ENCODE peak calls at places on chromosomes 5 and 9, in six cellular contexts. One of them, this sample, is unnamed.

GRCh38 chr5:61667523-61668229 is 335.6 kb downstream of the ZSWIM6 start:
- DNase-seq in stimulated activated CD8-positive, alpha-beta memory T cell treated with anti-CD3 and anti-CD28 coated beads, Interleukin-7, amount 100 ng/mL, for 1 hour: no peak
- DNase-seq in AG04449: no peak
- DNase-seq in NCI-H1417: no peak
- DNase-seq in Caco-2: no peak
- DNase-seq in sigmoid colon: no peak
- DNase-seq in this sample: no peak

GRCh38 chr9:79801459-79801858 is 229.7 kb downstream of the TLE4 start:
- DNase-seq in Caco-2: no peak
- DNase-seq in sigmoid colon: no peak
- DNase-seq in AG04449: no peak
- DNase-seq in NCI-H1417: no peak
- DNase-seq in stimulated activated CD8-positive, alpha-beta memory T cell treated with anti-CD3 and anti-CD28 coated beads, Interleukin-7, amount 100 ng/mL, for 1 hour: no peak
- DNase-seq in this sample: no peak

GRCh38 chr5:120358949-120359348 is 105.2 kb upstream of the PRR16 start:
- DNase-seq in AG04449: no peak
- DNase-seq in stimulated activated CD8-positive, alpha-beta memory T cell treated with anti-CD3 and anti-CD28 coated beads, Interleukin-7, amount 100 ng/mL, for 1 hour: no peak
- DNase-seq in NCI-H1417: no peak
- DNase-seq in sigmoid colon: no peak
- DNase-seq in Caco-2: no peak
- DNase-seq in this sample: no peak

GRCh38 chr9:137256839-137257238 is 1.7 kb downstream of the NELFB start:
- DNase-seq in stimulated activated CD8-positive, alpha-beta memory T cell treated with anti-CD3 and anti-CD28 coated beads, Interleukin-7, amount 100 ng/mL, for 1 hour: no peak
- DNase-seq in Caco-2: no peak
- DNase-seq in AG04449: no peak
- DNase-seq in NCI-H1417: no peak
- DNase-seq in sigmoid colon: no peak
- DNase-seq in this sample: no peak

GRCh38 chr9:16784002-16784401 is 86.5 kb downstream of the BNC2 start:
- DNase-seq in Caco-2: no peak
- DNase-seq in sigmoid colon: no peak
- DNase-seq in stimulated activated CD8-positive, alpha-beta memory T cell treated with anti-CD3 and anti-CD28 coated beads, Interleukin-7, amount 100 ng/mL, for 1 hour: no peak
- DNase-seq in AG04449: no peak
- DNase-seq in NCI-H1417: peak
- DNase-seq in this sample: no peak

GRCh38 chr5:68395844-68396523 is 180.4 kb downstream of the PIK3R1 start:
- DNase-seq in sigmoid colon: no peak
- DNase-seq in AG04449: no peak
- DNase-seq in stimulated activated CD8-positive, alpha-beta memory T cell treated with anti-CD3 and anti-CD28 coated beads, Interleukin-7, amount 100 ng/mL, for 1 hour: no peak
- DNase-seq in Caco-2: no peak
- DNase-seq in NCI-H1417: no peak
- DNase-seq in this sample: no peak

GRCh38 chr5:90939208-90939607 is 380.6 kb downstream of the ADGRV1 start:
- DNase-seq in AG04449: no peak
- DNase-seq in sigmoid colon: no peak
- DNase-seq in Caco-2: no peak
- DNase-seq in stimulated activated CD8-positive, alpha-beta memory T cell treated with anti-CD3 and anti-CD28 coated beads, Interleukin-7, amount 100 ng/mL, for 1 hour: no peak
- DNase-seq in NCI-H1417: no peak
- DNase-seq in this sample: no peak

GRCh38 chr5:140108093-140109049 is 5.5 kb upstream of the PURA start:
- DNase-seq in NCI-H1417: peak
- DNase-seq in Caco-2: peak
- DNase-seq in AG04449: no peak
- DNase-seq in sigmoid colon: peak
- DNase-seq in stimulated activated CD8-positive, alpha-beta memory T cell treated with anti-CD3 and anti-CD28 coated beads, Interleukin-7, amount 100 ng/mL, for 1 hour: no peak
- DNase-seq in this sample: no peak

GRCh38 chr9:1154739-1155138 is 104.6 kb downstream of the DMRT2 start:
- DNase-seq in sigmoid colon: no peak
- DNase-seq in AG04449: no peak
- DNase-seq in Caco-2: no peak
- DNase-seq in NCI-H1417: no peak
- DNase-seq in stimulated activated CD8-positive, alpha-beta memory T cell treated with anti-CD3 and anti-CD28 coated beads, Interleukin-7, amount 100 ng/mL, for 1 hour: no peak
- DNase-seq in this sample: no peak

GRCh38 chr5:93035194-93035593 is 545.8 kb downstream of the NR2F1-AS1 start:
- DNase-seq in Caco-2: no peak
- DNase-seq in NCI-H1417: no peak
- DNase-seq in sigmoid colon: no peak
- DNase-seq in stimulated activated CD8-positive, alpha-beta memory T cell treated with anti-CD3 and anti-CD28 coated beads, Interleukin-7, amount 100 ng/mL, for 1 hour: no peak
- DNase-seq in AG04449: no peak
- DNase-seq in this sample: no peak

GRCh38 chr5:109307996-109308395 is 101.8 kb downstream of the PJA2 start:
- DNase-seq in sigmoid colon: no peak
- DNase-seq in AG04449: no peak
- DNase-seq in Caco-2: no peak
- DNase-seq in NCI-H1417: no peak
- DNase-seq in stimulated activated CD8-positive, alpha-beta memory T cell treated with anti-CD3 and anti-CD28 coated beads, Interleukin-7, amount 100 ng/mL, for 1 hour: no peak
- DNase-seq in this sample: no peak

GRCh38 chr5:53095931-53096525 is 13.5 kb downstream of the MOCS2 start:
- DNase-seq in stimulated activated CD8-positive, alpha-beta memory T cell treated with anti-CD3 and anti-CD28 coated beads, Interleukin-7, amount 100 ng/mL, for 1 hour: peak
- DNase-seq in sigmoid colon: peak
- DNase-seq in NCI-H1417: peak
- DNase-seq in Caco-2: peak
- DNase-seq in AG04449: no peak
- DNase-seq in this sample: peak

GRCh38 chr9:112338561-112338960 is 5.1 kb upstream of the PTBP3 start:
- DNase-seq in sigmoid colon: no peak
- DNase-seq in AG04449: peak
- DNase-seq in Caco-2: no peak
- DNase-seq in stimulated activated CD8-positive, alpha-beta memory T cell treated with anti-CD3 and anti-CD28 coated beads, Interleukin-7, amount 100 ng/mL, for 1 hour: no peak
- DNase-seq in NCI-H1417: no peak
- DNase-seq in this sample: no peak

GRCh38 chr9:87964826-87965225 is 9.5 kb downstream of the CDK20 start:
- DNase-seq in stimulated activated CD8-positive, alpha-beta memory T cell treated with anti-CD3 and anti-CD28 coated beads, Interleukin-7, amount 100 ng/mL, for 1 hour: no peak
- DNase-seq in Caco-2: no peak
- DNase-seq in AG04449: no peak
- DNase-seq in sigmoid colon: no peak
- DNase-seq in NCI-H1417: no peak
- DNase-seq in this sample: no peak

GRCh38 chr9:121267689-121268597 is at the start of gene GSN:
- DNase-seq in stimulated activated CD8-positive, alpha-beta memory T cell treated with anti-CD3 and anti-CD28 coated beads, Interleukin-7, amount 100 ng/mL, for 1 hour: peak
- DNase-seq in sigmoid colon: peak
- DNase-seq in AG04449: no peak
- DNase-seq in Caco-2: peak
- DNase-seq in NCI-H1417: peak
- DNase-seq in this sample: no peak

GRCh38 chr5:168646335-168646734 is 67.2 kb upstream of the PANK3 start:
- DNase-seq in NCI-H1417: no peak
- DNase-seq in Caco-2: no peak
- DNase-seq in stimulated activated CD8-positive, alpha-beta memory T cell treated with anti-CD3 and anti-CD28 coated beads, Interleukin-7, amount 100 ng/mL, for 1 hour: no peak
- DNase-seq in AG04449: no peak
- DNase-seq in sigmoid colon: no peak
- DNase-seq in this sample: no peak

GRCh38 chr5:180639287-180639686 is 10.1 kb downstream of the FLT4 start:
- DNase-seq in AG04449: no peak
- DNase-seq in sigmoid colon: no peak
- DNase-seq in Caco-2: no peak
- DNase-seq in NCI-H1417: no peak
- DNase-seq in stimulated activated CD8-positive, alpha-beta memory T cell treated with anti-CD3 and anti-CD28 coated beads, Interleukin-7, amount 100 ng/mL, for 1 hour: no peak
- DNase-seq in this sample: no peak

GRCh38 chr9:133842174-133842573 is 104.0 kb upstream of the SARDH start:
- DNase-seq in AG04449: no peak
- DNase-seq in NCI-H1417: peak
- DNase-seq in sigmoid colon: no peak
- DNase-seq in Caco-2: no peak
- DNase-seq in stimulated activated CD8-positive, alpha-beta memory T cell treated with anti-CD3 and anti-CD28 coated beads, Interleukin-7, amount 100 ng/mL, for 1 hour: no peak
- DNase-seq in this sample: no peak

GRCh38 chr5:132528866-132529634 is 14.3 kb downstream of the IL5 start:
- DNase-seq in NCI-H1417: no peak
- DNase-seq in stimulated activated CD8-positive, alpha-beta memory T cell treated with anti-CD3 and anti-CD28 coated beads, Interleukin-7, amount 100 ng/mL, for 1 hour: no peak
- DNase-seq in AG04449: no peak
- DNase-seq in sigmoid colon: no peak
- DNase-seq in Caco-2: no peak
- DNase-seq in this sample: no peak

GRCh38 chr9:90974007-90974406 is 172.4 kb downstream of the SYK start:
- DNase-seq in stimulated activated CD8-positive, alpha-beta memory T cell treated with anti-CD3 and anti-CD28 coated beads, Interleukin-7, amount 100 ng/mL, for 1 hour: no peak
- DNase-seq in NCI-H1417: no peak
- DNase-seq in sigmoid colon: no peak
- DNase-seq in Caco-2: no peak
- DNase-seq in AG04449: no peak
- DNase-seq in this sample: no peak

GRCh38 chr9:7983361-7983974 is 183.9 kb upstream of the DMAC1 start:
- DNase-seq in stimulated activated CD8-positive, alpha-beta memory T cell treated with anti-CD3 and anti-CD28 coated beads, Interleukin-7, amount 100 ng/mL, for 1 hour: no peak
- DNase-seq in Caco-2: no peak
- DNase-seq in sigmoid colon: no peak
- DNase-seq in AG04449: no peak
- DNase-seq in NCI-H1417: peak
- DNase-seq in this sample: no peak

GRCh38 chr9:81633952-81634421 is 55.4 kb downstream of the TLE1 start:
- DNase-seq in sigmoid colon: no peak
- DNase-seq in Caco-2: peak
- DNase-seq in stimulated activated CD8-positive, alpha-beta memory T cell treated with anti-CD3 and anti-CD28 coated beads, Interleukin-7, amount 100 ng/mL, for 1 hour: no peak
- DNase-seq in AG04449: no peak
- DNase-seq in NCI-H1417: no peak
- DNase-seq in this sample: no peak

GRCh38 chr5:112594060-112594850 is 143.4 kb upstream of the APC start:
- DNase-seq in stimulated activated CD8-positive, alpha-beta memory T cell treated with anti-CD3 and anti-CD28 coated beads, Interleukin-7, amount 100 ng/mL, for 1 hour: no peak
- DNase-seq in NCI-H1417: no peak
- DNase-seq in Caco-2: no peak
- DNase-seq in AG04449: no peak
- DNase-seq in sigmoid colon: no peak
- DNase-seq in this sample: no peak

GRCh38 chr5:72138943-72139467 is 31.7 kb downstream of the MAP1B start:
- DNase-seq in AG04449: peak
- DNase-seq in NCI-H1417: no peak
- DNase-seq in Caco-2: no peak
- DNase-seq in stimulated activated CD8-positive, alpha-beta memory T cell treated with anti-CD3 and anti-CD28 coated beads, Interleukin-7, amount 100 ng/mL, for 1 hour: no peak
- DNase-seq in sigmoid colon: no peak
- DNase-seq in this sample: peak

GRCh38 chr5:100792781-100793180 is 110.3 kb downstream of the ST8SIA4 start:
- DNase-seq in stimulated activated CD8-positive, alpha-beta memory T cell treated with anti-CD3 and anti-CD28 coated beads, Interleukin-7, amount 100 ng/mL, for 1 hour: no peak
- DNase-seq in AG04449: no peak
- DNase-seq in NCI-H1417: no peak
- DNase-seq in sigmoid colon: no peak
- DNase-seq in Caco-2: no peak
- DNase-seq in this sample: no peak

GRCh38 chr5:129771058-129771838 is 23.4 kb downstream of the MINAR2 start:
- DNase-seq in stimulated activated CD8-positive, alpha-beta memory T cell treated with anti-CD3 and anti-CD28 coated beads, Interleukin-7, amount 100 ng/mL, for 1 hour: no peak
- DNase-seq in AG04449: peak
- DNase-seq in Caco-2: peak
- DNase-seq in sigmoid colon: no peak
- DNase-seq in NCI-H1417: peak
- DNase-seq in this sample: peak